ENCODE peak calls at places on chromosome 5, in ten cellular contexts. K is stomach, D is fibroblast of pulmonary artery, J is AG10803, M is epithelial cell of esophagus, I is uterus, A is HepG2, Z is OCI-LY7, C is Panc1, Y is foreskin fibroblast. X is an unnamed sample.

GRCh38 chr5:181028032-181028819 is 11.8 kb upstream of the BTNL9 start:
- DNase-seq in K (no peak), D (no peak), J (no peak), M (no peak), I (no peak), A (no peak), Z (no peak), C (peak), Y (no peak), X (no peak)

GRCh38 chr5:179906294-179906794 is 1.4 kb downstream of the TBC1D9B start:
- DNase-seq in K (no peak), D (peak), J (no peak), M (no peak), I (no peak), A (no peak), Z (no peak), C (no peak), Y (no peak), X (no peak)

GRCh38 chr5:33894566-33894965 is 2.8 kb upstream of the ADAMTS12 start:
- DNase-seq in K (no peak), D (peak), J (peak), M (no peak), I (no peak), A (no peak), Z (no peak), C (no peak), Y (peak), X (no peak)

GRCh38 chr5:115949096-115949495 is 13.2 kb upstream of the LVRN start:
- DNase-seq in K (no peak), D (no peak), J (peak), M (peak), I (no peak), A (no peak), Z (no peak), C (no peak), Y (peak), X (peak)

GRCh38 chr5:122880749-122881148 is 35.3 kb downstream of the SNX24 start:
- DNase-seq in K (no peak), D (no peak), J (peak), M (no peak), I (no peak), A (no peak), Z (no peak), C (no peak), Y (peak), X (peak)

GRCh38 chr5:138229387-138229786 is 16.3 kb upstream of the CDC23 start:
- DNase-seq in K (no peak), D (no peak), J (no peak), M (no peak), I (no peak), A (no peak), Z (no peak), C (no peak), Y (no peak), X (no peak)

GRCh38 chr5:163963881-163964280 is 458.5 kb downstream of the MAT2B start:
- DNase-seq in K (no peak), D (peak), J (peak), M (peak), I (no peak), A (no peak), Z (no peak), C (no peak), Y (no peak), X (peak)

GRCh38 chr5:44884036-44884435 is 75.3 kb downstream of the MRPS30 start:
- DNase-seq in K (no peak), D (no peak), J (no peak), M (no peak), I (no peak), A (no peak), Z (no peak), C (no peak), Y (no peak), X (no peak)

DNA sequence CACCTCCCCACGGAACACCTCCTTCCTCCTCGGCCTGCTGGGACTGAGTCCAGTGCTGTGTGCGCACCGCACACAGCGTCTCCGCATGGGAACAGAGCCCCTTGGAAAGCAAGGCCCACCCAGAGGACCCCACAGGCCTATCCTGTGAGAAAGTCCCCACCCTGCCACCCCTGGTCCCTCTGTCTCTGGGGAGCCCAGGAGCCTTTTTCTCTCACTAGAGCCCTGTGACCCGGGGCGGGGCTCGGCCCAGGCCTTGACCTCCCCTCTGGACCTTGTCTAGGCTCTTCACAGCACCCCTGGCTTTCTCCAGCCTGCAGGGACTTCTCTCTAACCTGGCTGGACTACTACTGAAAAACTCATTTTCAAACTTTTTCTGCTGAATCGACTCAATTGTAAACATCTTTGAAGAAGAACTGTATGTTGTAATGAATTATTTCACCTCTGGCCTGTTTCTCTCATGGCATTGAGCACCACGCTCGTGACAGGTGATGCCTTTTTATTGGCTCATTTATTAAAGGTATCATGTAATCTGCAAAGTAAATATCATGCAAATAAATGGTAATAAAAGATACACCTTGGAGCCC is 89.2 kb downstream of the IRX1 start:
- DNase-seq in K (no peak), D (no peak), J (no peak), M (no peak), I (no peak), A (no peak), Z (no peak), C (no peak), Y (no peak), X (no peak)
- H3K4me3 ChIP-seq in K (no peak), D (no peak), J (no peak), M (no peak), I (no peak), A (no peak), Z (no peak), C (no peak), Y (no peak), X (no peak)

GRCh38 chr5:110269478-110270142 is 456.9 kb downstream of the TMEM232 start:
- DNase-seq in K (no peak), D (no peak), J (peak), M (no peak), I (no peak), A (no peak), Z (no peak), C (no peak), Y (no peak), X (no peak)

GRCh38 chr5:110265199-110265598 is 461.3 kb downstream of the TMEM232 start:
- DNase-seq in K (no peak), D (no peak), J (no peak), M (no peak), I (no peak), A (no peak), Z (no peak), C (no peak), Y (no peak), X (no peak)

GRCh38 chr5:110268985-110269384 is 457.5 kb downstream of the TMEM232 start:
- DNase-seq in K (no peak), D (no peak), J (no peak), M (no peak), I (no peak), A (no peak), Z (no peak), C (no peak), Y (no peak), X (no peak)

GRCh38 chr5:110268283-110268682 is 458.2 kb downstream of the TMEM232 start:
- DNase-seq in K (no peak), D (no peak), J (no peak), M (no peak), I (no peak), A (no peak), Z (no peak), C (no peak), Y (no peak), X (no peak)

DNA sequence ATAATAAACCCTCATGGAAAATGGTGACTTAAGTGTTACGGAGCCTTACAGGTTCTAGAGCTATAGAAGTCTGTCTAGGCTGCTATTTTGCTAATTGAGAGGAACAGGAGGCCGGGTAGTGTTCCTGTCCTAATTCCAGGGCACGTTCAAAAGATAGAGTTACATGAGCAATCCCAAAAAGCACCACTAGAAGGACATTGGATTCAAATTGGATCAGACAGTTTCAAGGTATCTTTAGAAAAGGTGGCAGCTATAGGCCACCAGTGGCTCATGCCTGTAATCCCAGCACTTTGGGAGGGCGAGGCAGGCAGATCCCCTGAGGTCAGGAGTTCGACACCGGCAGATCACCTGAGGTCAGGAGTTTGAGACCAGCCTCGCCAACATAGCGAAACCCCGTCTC is 458.8 kb downstream of the TMEM232 start:
- DNase-seq in K (no peak), D (no peak), J (no peak), M (no peak), I (no peak), A (no peak), Z (no peak), C (no peak), Y (no peak), X (no peak)
- TF ChIP-seq CTCF in K (no peak), D (no peak), J (no peak), M (no peak), I (no peak), A (no peak), Z (no peak), C (no peak), Y (no peak), X (peak)

GRCh38 chr5:39231705-39232525 is 12.6 kb upstream of the FYB1 start:
- DNase-seq in K (no peak), D (peak), J (peak), M (peak), I (no peak), A (peak), Z (no peak), C (no peak), Y (peak), X (peak)
- H3K4me3 ChIP-seq in K (no peak), D (no peak), J (no peak), M (no peak), I (no peak), A (no peak), Z (no peak), C (no peak), Y (no peak), X (no peak)

GRCh38 chr5:136420168-136420916 is 55.0 kb upstream of the TRPC7 start:
- DNase-seq in K (no peak), D (no peak), J (no peak), M (no peak), I (no peak), A (no peak), Z (no peak), C (no peak), Y (no peak), X (no peak)

GRCh38 chr5:136427421-136427820 is 62.1 kb upstream of the TRPC7 start:
- DNase-seq in K (no peak), D (no peak), J (no peak), M (no peak), I (no peak), A (no peak), Z (no peak), C (no peak), Y (no peak), X (no peak)

GRCh38 chr5:136425914-136426313 is 60.6 kb upstream of the TRPC7 start:
- DNase-seq in K (no peak), D (no peak), J (no peak), M (no peak), I (no peak), A (no peak), Z (no peak), C (no peak), Y (no peak), X (no peak)

GRCh38 chr5:136424835-136425694 is 59.7 kb upstream of the TRPC7 start:
- DNase-seq in K (peak), D (peak), J (peak), M (peak), I (no peak), A (peak), Z (peak), C (peak), Y (peak), X (peak)
- TF ChIP-seq CTCF in K (peak), D (peak), J (peak), M (peak), I (peak), A (peak), Z (peak), C (peak), Y (peak), X (peak)

DNA sequence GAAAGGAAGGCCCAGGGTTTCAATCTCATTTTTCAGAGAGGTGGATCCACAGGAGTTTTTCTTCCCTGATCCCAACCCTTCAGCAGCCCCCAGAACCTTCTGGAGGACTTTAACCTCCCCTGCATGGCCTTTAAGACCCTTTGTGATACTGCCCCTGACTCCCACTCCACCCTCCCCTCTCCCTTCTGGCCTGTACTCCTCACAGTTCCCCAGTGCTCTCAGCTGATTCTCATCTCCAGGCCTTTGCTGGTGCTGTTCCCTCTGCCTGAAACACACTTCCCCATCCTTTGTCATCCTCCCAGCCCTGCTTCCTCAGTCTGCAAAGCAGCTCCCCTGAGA is 18.5 kb downstream of the NEURL1B start:
- DNase-seq in K (no peak), D (no peak), J (no peak), M (no peak), I (no peak), A (no peak), Z (no peak), C (no peak), Y (no peak), X (no peak)
- H3K4me3 ChIP-seq in K (no peak), D (no peak), J (no peak), M (no peak), I (no peak), A (peak), Z (no peak), C (no peak), Y (no peak), X (no peak)

GRCh38 chr5:94691947-94692346 is 73.5 kb downstream of the SLF1 start:
- DNase-seq in K (no peak), D (peak), J (peak), M (peak), I (no peak), A (peak), Z (no peak), C (no peak), Y (peak), X (peak)

GRCh38 chr5:94693845-94694370 is 75.4 kb downstream of the SLF1 start:
- DNase-seq in K (no peak), D (no peak), J (no peak), M (no peak), I (no peak), A (no peak), Z (no peak), C (no peak), Y (no peak), X (no peak)

GRCh38 chr5:94694671-94695070 is 76.2 kb downstream of the SLF1 start:
- DNase-seq in K (no peak), D (no peak), J (peak), M (no peak), I (no peak), A (no peak), Z (no peak), C (no peak), Y (peak), X (no peak)

GRCh38 chr5:94692610-94693009 is 74.1 kb downstream of the SLF1 start:
- DNase-seq in K (no peak), D (no peak), J (no peak), M (no peak), I (no peak), A (no peak), Z (no peak), C (no peak), Y (no peak), X (no peak)

GRCh38 chr5:94693043-94693822 is 74.8 kb downstream of the SLF1 start:
- DNase-seq in K (no peak), D (peak), J (peak), M (peak), I (no peak), A (peak), Z (peak), C (peak), Y (peak), X (peak)
- TF ChIP-seq CTCF in K (peak), D (peak), J (peak), M (peak), I (no peak), A (peak), Z (peak), C (peak), Y (peak), X (peak)

GRCh38 chr5:119336846-119337564 is 18.8 kb upstream of the TNFAIP8 start:
- DNase-seq in K (no peak), D (no peak), J (no peak), M (no peak), I (no peak), A (no peak), Z (no peak), C (no peak), Y (no peak), X (no peak)
- H3K4me3 ChIP-seq in K (no peak), D (no peak), J (no peak), M (no peak), I (no peak), A (no peak), Z (peak), C (no peak), Y (no peak), X (no peak)

GRCh38 chr5:78760411-78761169 is 112.0 kb upstream of the LHFPL2 start:
- DNase-seq in K (no peak), D (no peak), J (no peak), M (no peak), I (no peak), A (peak), Z (peak), C (no peak), Y (no peak), X (no peak)
- TF ChIP-seq CTCF in K (no peak), D (peak), J (peak), M (peak), I (no peak), A (no peak), Z (peak), C (peak), Y (peak), X (peak)